ENCODE peak calls at places on chromosome 3, in eight cellular contexts. L is HCT116, U is HepG2, O is A549, E is H1, G is K562, X is SK-N-SH, F is GM12878. S is an unnamed sample.

GRCh38 chr3:152709659-152710058 is 125.3 kb upstream of the P2RY1 start:
- DNase-seq in U (no peak), O (no peak), F (no peak), L (no peak), X (no peak), G (no peak), E (no peak), S (no peak)

GRCh38 chr3:78785004-78785403 is 982.8 kb downstream of the ROBO1 start:
- DNase-seq in E (no peak), F (no peak), L (no peak), X (no peak), U (no peak), O (no peak), G (no peak), S (peak; percentile 17)

GRCh38 chr3:54877675-54878544 is 49.9 kb downstream of the LRTM1 start:
- DNase-seq in G (no peak), F (no peak), O (no peak), U (no peak), X (no peak), L (no peak), E (no peak), S (no peak)

GRCh38 chr3:16247282-16248058 is 17.3 kb downstream of the DPH3 start:
- DNase-seq in G (peak; percentile 78), E (peak; percentile 49), F (peak; percentile 43), U (peak; percentile 77), X (peak; percentile 76), O (peak; percentile 81), L (peak; percentile 66), S (peak; percentile 84)

GRCh38 chr3:135917076-135917475 is 48.5 kb upstream of the PPP2R3A start:
- DNase-seq in E (no peak), G (no peak), U (no peak), X (no peak), O (no peak), L (no peak), F (no peak), S (no peak)

GRCh38 chr3:52835766-52836470 is 1.1 kb upstream of the MUSTN1 start:
- DNase-seq in X (no peak), E (no peak), F (no peak), O (no peak), L (no peak), G (no peak), U (no peak), S (no peak)

GRCh38 chr3:105503191-105503593 is 136.5 kb downstream of the ALCAM start:
- DNase-seq in O (peak; percentile 39), G (no peak), X (no peak), U (peak; percentile 95), E (no peak), L (no peak), F (no peak), S (no peak)

GRCh38 chr3:119235151-119235550 is 5.5 kb downstream of the B4GALT4 start:
- DNase-seq in O (peak; percentile 27), E (no peak), L (no peak), G (no peak), U (no peak), X (no peak), F (no peak), S (peak; percentile 61)

GRCh38 chr3:164897335-164897734 is 181.0 kb downstream of the SI start:
- DNase-seq in F (no peak), U (no peak), O (no peak), X (no peak), G (no peak), E (no peak), L (no peak), S (no peak)
- TF ChIP-seq RAD21 in F (no peak), U (no peak), O (no peak), X (no peak), G (no peak), E (no peak), L (no peak), S (no peak)

DNA sequence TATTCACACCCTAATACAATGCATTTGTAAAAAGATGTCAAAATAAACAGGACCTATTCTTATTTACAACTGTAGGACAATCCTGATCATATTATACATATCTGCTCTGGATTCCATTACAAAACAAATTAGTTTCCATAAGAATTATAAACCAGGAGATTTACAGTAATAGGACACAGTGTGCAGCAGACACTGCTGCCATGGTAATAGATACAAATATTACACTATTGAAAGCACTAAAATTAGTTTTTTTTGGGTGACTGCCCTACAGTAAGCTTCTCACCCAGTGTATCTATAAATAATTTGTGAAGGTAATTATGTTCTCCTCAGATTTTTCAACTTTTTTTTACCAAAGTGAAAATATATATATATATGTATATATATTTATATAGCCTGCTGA is 47.9 kb downstream of the USF3 start:
- DNase-seq in O (no peak), X (no peak), L (no peak), E (no peak), U (no peak), F (no peak), G (no peak), S (no peak)
- TF ChIP-seq RAD21 in O (no peak), X (no peak), L (no peak), E (no peak), U (no peak), F (no peak), G (no peak), S (no peak)

GRCh38 chr3:39191103-39191502 is 1.3 kb downstream of the XIRP1 start:
- DNase-seq in X (no peak), O (no peak), E (no peak), F (no peak), G (no peak), L (no peak), U (no peak), S (no peak)
- TF ChIP-seq RAD21 in X (no peak), O (no peak), E (no peak), F (no peak), G (no peak), L (no peak), U (no peak), S (no peak)

GRCh38 chr3:41907330-41908073 is 54.4 kb downstream of the ULK4 start:
- DNase-seq in U (no peak), O (no peak), E (no peak), F (no peak), X (no peak), L (no peak), G (no peak), S (peak; percentile 59)

GRCh38 chr3:41915353-41915752 is 46.5 kb downstream of the ULK4 start:
- DNase-seq in U (no peak), E (no peak), X (no peak), L (no peak), F (no peak), G (no peak), O (no peak), S (no peak)

DNA sequence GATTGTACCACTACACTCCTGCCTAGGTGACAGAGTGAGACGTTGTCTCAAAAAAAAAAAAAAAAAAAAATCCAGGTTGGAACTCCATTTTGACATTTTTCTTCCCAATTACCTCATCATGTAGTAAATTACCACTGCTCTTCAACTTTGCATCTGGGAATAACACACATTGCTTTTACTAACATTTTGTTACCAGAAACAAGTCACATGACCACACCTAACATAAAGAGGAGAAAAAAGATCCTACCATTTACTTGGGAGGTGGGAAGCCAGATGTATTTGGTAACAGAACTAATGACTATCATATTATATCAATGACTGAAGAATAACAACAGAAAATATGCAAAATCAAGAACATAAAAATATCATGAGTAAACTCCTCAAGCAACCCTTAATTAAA is 49.6 kb downstream of the ULK4 start:
- DNase-seq in L (no peak), O (no peak), G (no peak), F (no peak), U (no peak), E (no peak), X (no peak), S (no peak)
- TF ChIP-seq RAD21 in L (no peak), O (no peak), G (no peak), F (no peak), U (no peak), E (no peak), X (no peak), S (no peak)

GRCh38 chr3:159992601-159993000 is 4.0 kb downstream of the IL12A start:
- DNase-seq in G (no peak), X (no peak), L (no peak), E (no peak), F (no peak), U (no peak), O (no peak), S (no peak)
- TF ChIP-seq RAD21 in G (no peak), X (no peak), L (no peak), E (no peak), F (no peak), U (no peak), O (no peak), S (no peak)

DNA sequence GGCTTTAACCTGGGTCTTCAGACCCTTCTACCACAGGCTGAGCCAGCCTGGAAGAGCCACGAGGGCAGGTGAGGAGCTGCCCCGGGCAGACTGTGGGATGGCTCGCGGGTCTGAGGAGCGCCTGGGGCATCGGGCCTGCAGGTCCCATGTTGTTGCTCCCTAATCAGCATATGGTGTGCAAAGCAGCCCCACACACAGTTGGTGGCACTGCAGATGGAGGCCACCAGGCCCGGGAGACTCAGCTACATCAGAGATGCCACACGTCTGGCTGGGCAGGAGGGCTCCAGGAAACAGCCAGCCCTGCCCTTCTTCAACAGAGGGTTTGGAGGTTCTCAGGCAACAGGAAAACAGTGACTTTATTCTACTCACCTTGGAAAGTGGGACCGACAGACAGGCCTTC is 63.9 kb downstream of the XXYLT1 start:
- DNase-seq in F (no peak), L (no peak), O (no peak), U (no peak), G (no peak), E (no peak), X (no peak), S (no peak)
- TF ChIP-seq RAD21 in F (no peak), L (no peak), O (no peak), U (no peak), G (no peak), E (no peak), X (no peak), S (no peak)

S was measured in IMR-90.